ENCODE peak calls at places on chromosome 20, in seven cellular contexts. W, E, U, T, C, V and J are unnamed samples.

GRCh38 chr20:3889489-3890409 is 562 bp downstream of the PANK2 start:
- DNase-seq in W (no peak), E (peak; percentile 57), U (no peak), T (peak; percentile 65), C (peak; percentile 46), V (no peak), J (no peak)

GRCh38 chr20:34083137-34083536 is 28.9 kb downstream of the EIF2S2 start:
- DNase-seq in W (no peak), E (peak; percentile 90), U (no peak), T (no peak), C (peak; percentile 35), V (peak; percentile 47), J (no peak)

GRCh38 chr20:58092871-58093270 is 135.6 kb downstream of the ANKRD60 start:
- DNase-seq in W (no peak), E (no peak), U (no peak), T (no peak), C (no peak), V (no peak), J (no peak)

GRCh38 chr20:49961413-49961812 is 21.4 kb upstream of the SNAI1 start:
- DNase-seq in W (no peak), E (no peak), U (no peak), T (no peak), C (no peak), V (no peak), J (no peak)

GRCh38 chr20:31667315-31668285 is 29.9 kb downstream of the COX4I2 start:
- DNase-seq in W (no peak), E (no peak), U (no peak), T (no peak), C (no peak), V (no peak), J (no peak)

GRCh38 chr20:21302645-21303060 is 478 bp upstream of the XRN2 start:
- DNase-seq in W (no peak), E (no peak), U (no peak), T (no peak), C (no peak), V (no peak), J (no peak)

GRCh38 chr20:45500022-45500421 is 15.4 kb downstream of the SPINT3 start:
- DNase-seq in W (no peak), E (no peak), U (no peak), T (no peak), C (no peak), V (no peak), J (no peak)

GRCh38 chr20:21682576-21682975 is 22.9 kb upstream of the PAX1 start:
- DNase-seq in W (peak; percentile 58), E (no peak), U (peak; percentile 49), T (no peak), C (peak; percentile 65), V (peak; percentile 80), J (no peak)

GRCh38 chr20:48671141-48671540 is 156.7 kb downstream of the PREX1 start:
- DNase-seq in W (no peak), E (no peak), U (no peak), T (no peak), C (no peak), V (no peak), J (no peak)

GRCh38 chr20:14780508-14780907 is 443.1 kb upstream of the FLRT3 start:
- DNase-seq in W (no peak), E (no peak), U (no peak), T (no peak), C (no peak), V (no peak), J (no peak)

GRCh38 chr20:59007758-59008511 is 881 bp upstream of the CTSZ start:
- DNase-seq in W (no peak), E (peak; percentile 81), U (no peak), T (no peak), C (no peak), V (no peak), J (no peak)